ENCODE peak calls at places on chromosomes 12 and 14, in eight cellular contexts. C is HepG2, V is tibial nerve, Z is esophagus muscularis mucosa, G is stomach, R is upper lobe of left lung, P is A549, M is K562. N is an unnamed sample.

GRCh38 chr12:13103391-13104033 is at the start of gene GSG1:
- DNase-seq in Z (peak; percentile 72), V (no peak), R (no peak), P (no peak), C (no peak), M (no peak), G (no peak), N (no peak)

GRCh38 chr12:106782619-106783018 is 8.1 kb downstream of the RIC8B start:
- DNase-seq in G (no peak), C (no peak), M (no peak), V (no peak), R (no peak), P (no peak), Z (peak; percentile 31), N (no peak)

GRCh38 chr12:52446346-52447045 is 5.5 kb downstream of the KRT6B start:
- DNase-seq in C (no peak), V (no peak), G (no peak), Z (no peak), M (no peak), P (no peak), R (no peak), N (no peak)

GRCh38 chr12:45336331-45336730 is 120.4 kb downstream of the ANO6 start:
- DNase-seq in M (no peak), V (no peak), G (no peak), R (no peak), P (peak; percentile 48), Z (no peak), C (no peak), N (no peak)

GRCh38 chr12:6975297-6976032 is 4.8 kb downstream of the EMG1 start:
- DNase-seq in V (no peak), R (no peak), P (no peak), C (no peak), M (no peak), Z (no peak), G (no peak), N (no peak)

GRCh38 chr12:51546102-51546501 is 44.9 kb upstream of the SCN8A start:
- DNase-seq in V (no peak), P (no peak), Z (no peak), R (no peak), G (no peak), M (no peak), C (no peak), N (no peak)

GRCh38 chr12:72468505-72468904 is 196.3 kb downstream of the TRHDE start:
- DNase-seq in C (no peak), Z (no peak), V (no peak), R (no peak), M (no peak), G (no peak), P (no peak), N (no peak)

GRCh38 chr14:75794615-75795038 is 133.6 kb downstream of the TTLL5 start:
- DNase-seq in Z (no peak), M (no peak), V (no peak), R (no peak), G (no peak), P (peak; percentile 9), C (peak; percentile 9), N (no peak)

GRCh38 chr12:100858658-100859057 is 64.1 kb downstream of the ANO4 start:
- DNase-seq in R (no peak), M (no peak), P (no peak), G (no peak), Z (no peak), C (no peak), V (no peak), N (no peak)

GRCh38 chr14:92677087-92677668 is 71.2 kb downstream of the LGMN start:
- DNase-seq in G (no peak), P (no peak), Z (no peak), R (no peak), M (no peak), V (no peak), C (no peak), N (no peak)

GRCh38 chr14:47391105-47391504 is 284.3 kb downstream of the MDGA2 start:
- DNase-seq in M (no peak), V (no peak), Z (no peak), R (no peak), G (no peak), P (no peak), C (no peak), N (no peak)

GRCh38 chr12:98260276-98260675 is 255.1 kb upstream of the TMPO start:
- DNase-seq in R (no peak), Z (no peak), G (no peak), V (no peak), P (no peak), M (no peak), C (no peak), N (no peak)

DNA sequence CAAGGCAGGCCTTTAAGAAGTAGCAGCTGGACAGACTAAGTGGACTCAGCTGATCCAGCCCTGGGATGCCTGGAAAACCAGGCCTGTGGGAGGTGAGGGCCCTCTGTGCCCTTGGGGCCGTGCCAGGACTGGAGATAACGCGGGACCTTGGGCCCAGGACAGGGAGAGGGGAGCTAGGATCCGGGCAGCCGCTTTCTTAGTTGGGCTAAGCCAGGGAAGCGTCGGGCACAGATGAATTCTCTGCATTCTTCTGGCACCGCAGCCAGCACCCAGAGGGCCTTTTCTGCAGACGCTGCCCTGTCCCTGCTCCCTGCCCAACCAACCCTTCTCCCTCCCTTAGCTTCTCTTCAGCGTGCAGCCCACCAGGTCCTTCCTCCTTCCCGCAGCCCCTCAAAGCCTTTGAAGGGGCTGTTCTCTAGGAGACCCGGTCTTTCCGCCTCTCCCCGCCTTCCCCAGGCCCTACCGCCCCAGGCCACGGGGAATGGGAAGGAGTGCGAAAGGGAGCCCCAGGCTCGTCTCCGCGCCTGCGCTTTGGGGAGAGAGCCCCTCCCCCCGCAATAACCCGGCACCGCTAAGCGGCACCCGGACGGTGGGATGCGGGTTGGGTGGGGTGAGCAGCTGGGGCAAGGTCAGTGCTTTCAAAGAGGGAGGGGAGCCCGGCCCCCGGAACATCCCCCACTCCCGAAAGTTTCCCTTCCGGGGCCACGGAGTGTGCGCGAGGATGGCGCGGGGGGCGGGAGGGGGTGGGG is 688 bp downstream of the NCKAP5L start:
- DNase-seq in Z (no peak), M (peak; percentile 83), G (peak; percentile 66), V (peak; percentile 35), C (peak; percentile 71), P (peak; percentile 54), R (peak; percentile 88), N (peak; percentile 52)
- TF ChIP-seq EP300 in Z (no peak), M (no peak), G (no peak), V (no peak), C (no peak), P (no peak), R (no peak), N (no peak)

DNA sequence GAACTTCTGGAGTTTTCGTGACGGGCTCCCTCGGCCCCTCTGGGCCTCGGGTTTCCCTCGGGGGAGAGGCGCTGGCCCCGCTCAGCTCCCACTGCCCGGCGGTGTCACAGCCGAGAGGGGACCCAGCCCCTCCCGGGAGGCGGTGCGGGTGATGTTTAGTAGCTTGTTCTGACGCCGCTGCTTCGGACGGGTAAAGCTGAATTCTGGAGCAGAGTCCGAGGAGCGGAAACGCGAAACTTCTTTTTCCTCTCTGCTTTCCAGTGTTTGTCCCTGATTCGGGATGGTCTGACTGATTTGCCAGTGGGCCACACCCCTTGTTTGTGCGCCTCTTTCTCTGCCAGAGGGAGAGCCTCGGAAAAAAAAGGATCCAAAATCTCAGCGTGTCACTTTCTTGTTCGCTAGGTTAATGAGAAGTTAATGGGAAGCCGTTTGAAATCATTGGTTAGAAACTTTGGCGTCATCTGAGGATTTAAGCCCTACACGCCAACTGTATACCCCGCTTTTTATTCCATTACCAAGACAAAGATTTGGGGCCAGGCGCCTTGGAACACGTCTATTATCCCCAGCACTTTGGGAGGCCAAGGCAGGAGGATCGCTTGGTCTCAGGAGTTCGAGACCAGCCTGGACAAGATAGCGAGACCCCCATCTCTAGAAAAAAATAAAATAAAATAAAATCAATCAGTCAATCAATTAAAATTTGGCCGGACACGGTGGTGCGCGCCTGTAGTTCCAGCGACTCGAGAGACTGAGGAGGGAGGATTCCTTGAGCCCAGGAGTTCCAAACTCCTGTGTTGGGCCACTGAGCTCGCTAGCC is 756 bp downstream of the TULP3 start:
- DNase-seq in Z (no peak), C (peak; percentile 35), P (peak; percentile 64), R (no peak), V (no peak), G (peak; percentile 47), M (peak; percentile 19), N (peak; percentile 51)
- TF ChIP-seq EP300 in Z (no peak), C (no peak), P (no peak), R (no peak), V (no peak), G (no peak), M (no peak), N (no peak)

DNA sequence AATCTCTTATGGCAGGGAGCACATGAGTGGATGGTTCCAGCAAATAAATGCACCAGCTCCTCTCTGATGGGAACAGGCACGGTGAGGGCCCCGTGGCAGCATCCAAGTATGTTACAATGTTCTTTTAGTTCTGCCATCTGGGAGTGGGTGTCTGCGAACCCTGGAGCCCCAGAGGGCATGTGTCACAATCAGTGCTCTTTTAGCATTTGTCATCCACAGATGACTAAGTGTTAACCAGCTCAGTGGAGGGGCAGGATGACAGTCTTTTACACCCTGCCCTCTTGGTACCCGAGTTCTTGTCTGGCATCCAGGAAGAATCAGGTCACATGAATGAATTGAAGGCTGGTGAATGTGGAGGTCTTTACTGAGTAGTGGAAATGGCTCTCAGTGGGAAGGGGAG is 560.4 kb upstream of the FLRT2 start:
- DNase-seq in G (no peak), Z (no peak), V (no peak), M (no peak), C (no peak), R (no peak), P (no peak), N (no peak)
- TF ChIP-seq EP300 in G (no peak), Z (no peak), V (no peak), M (no peak), C (no peak), R (no peak), P (no peak), N (no peak)

DNA sequence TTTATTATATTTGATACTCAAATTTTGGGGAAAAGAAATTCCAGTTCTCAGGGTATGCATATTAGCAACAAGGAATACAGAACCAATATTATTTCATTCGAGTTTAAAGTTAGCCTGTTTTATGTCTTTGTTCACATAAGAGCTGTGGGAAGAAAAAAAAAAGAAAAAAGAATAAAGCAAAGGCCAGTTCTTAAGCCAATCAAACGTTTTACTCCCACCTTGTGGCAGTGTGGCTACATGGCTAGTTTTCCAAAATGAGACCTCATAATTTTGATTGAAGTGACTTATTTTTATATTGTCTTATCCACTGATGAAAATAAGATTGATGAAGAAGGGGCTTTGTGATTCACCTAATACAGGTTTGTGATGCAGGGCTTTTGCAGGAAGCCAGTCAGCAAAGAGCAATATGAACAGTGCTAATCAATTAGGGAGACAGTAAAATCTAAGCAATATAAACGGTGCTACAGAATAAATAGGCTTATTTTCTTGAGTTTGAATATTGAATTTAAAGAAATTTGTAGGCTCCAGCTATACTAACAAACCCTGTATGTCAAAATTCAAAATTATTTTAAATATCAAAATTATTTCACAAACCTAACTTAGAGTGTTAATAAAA is 624.1 kb upstream of the FOXG1 start:
- DNase-seq in Z (no peak), P (peak; percentile 29), M (no peak), V (no peak), R (no peak), C (no peak), G (no peak), N (no peak)
- TF ChIP-seq EP300 in Z (no peak), P (no peak), M (no peak), V (no peak), R (no peak), C (no peak), G (no peak), N (no peak)

DNA sequence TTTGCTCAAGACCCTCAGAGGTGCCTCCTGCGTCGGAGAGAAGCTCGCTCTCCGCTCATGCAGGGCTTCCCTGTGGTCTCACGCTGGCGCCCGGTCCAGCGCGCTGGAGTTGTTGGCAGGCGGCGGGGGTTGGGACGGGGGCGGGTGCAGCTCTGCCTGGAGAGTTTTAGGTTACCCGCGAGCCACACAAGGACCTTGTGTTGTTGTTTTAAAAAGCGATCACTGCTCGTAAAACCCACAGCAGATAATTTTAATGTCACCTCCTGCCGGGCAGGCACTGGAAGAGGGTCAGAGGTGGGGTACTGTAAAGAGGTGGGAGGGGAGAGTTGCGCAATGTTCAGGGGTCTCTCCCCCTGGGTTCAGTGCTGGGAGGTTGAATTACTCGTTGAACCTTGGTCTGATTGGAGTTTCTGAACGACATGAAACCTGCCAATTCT is 853 bp downstream of the SMOC1 start:
- DNase-seq in Z (no peak), C (peak; percentile 46), G (no peak), P (no peak), V (no peak), R (peak; percentile 63), M (no peak), N (no peak)
- TF ChIP-seq EP300 in Z (no peak), C (peak; percentile 33), G (no peak), P (no peak), V (no peak), R (no peak), M (no peak), N (no peak)

N was measured in transverse colon.